ENCODE peak calls at places on chromosomes 16 and 17, in seven cellular contexts. One of them, this sample, is unnamed.
A peak's percentile ranks its signal among the peaks of the same experiment; 100 is the strongest.

GRCh38 chr17:39365252-39365651 is 36.2 kb downstream of the FBXL20 start:
- DNase-seq in mesendoderm: no peak
- DNase-seq in CD8-positive, alpha-beta T cell: no peak
- DNase-seq in right lobe of liver: no peak
- DNase-seq in HCT116: no peak
- DNase-seq in right atrium auricular region: no peak
- DNase-seq in PC-9: no peak
- DNase-seq in this sample: no peak

GRCh38 chr16:24610421-24610765 is 71.0 kb downstream of the RBBP6 start:
- DNase-seq in PC-9: peak; percentile 15
- DNase-seq in HCT116: no peak
- DNase-seq in mesendoderm: peak; percentile 45
- DNase-seq in CD8-positive, alpha-beta T cell: no peak
- DNase-seq in right atrium auricular region: no peak
- DNase-seq in right lobe of liver: no peak
- DNase-seq in this sample: no peak

GRCh38 chr16:4309833-4310266 is 6.0 kb upstream of the GLIS2 start:
- DNase-seq in right atrium auricular region: no peak
- DNase-seq in CD8-positive, alpha-beta T cell: peak; percentile 63
- DNase-seq in HCT116: peak; percentile 61
- DNase-seq in mesendoderm: peak; percentile 98
- DNase-seq in right lobe of liver: peak; percentile 61
- DNase-seq in PC-9: peak; percentile 88
- DNase-seq in this sample: peak; percentile 91

GRCh38 chr16:52318259-52319008 is 228.5 kb downstream of the TOX3 start:
- DNase-seq in HCT116: no peak
- DNase-seq in PC-9: no peak
- DNase-seq in right atrium auricular region: no peak
- DNase-seq in right lobe of liver: no peak
- DNase-seq in CD8-positive, alpha-beta T cell: no peak
- DNase-seq in mesendoderm: peak; percentile 48
- DNase-seq in this sample: no peak

GRCh38 chr16:12504312-12504711 is 299.4 kb downstream of the CPPED1 start:
- DNase-seq in PC-9: no peak
- DNase-seq in HCT116: no peak
- DNase-seq in mesendoderm: no peak
- DNase-seq in right atrium auricular region: no peak
- DNase-seq in right lobe of liver: no peak
- DNase-seq in CD8-positive, alpha-beta T cell: no peak
- DNase-seq in this sample: no peak

GRCh38 chr16:70590722-70591438 is 55.5 kb upstream of the IL34 start:
- DNase-seq in HCT116: no peak
- DNase-seq in CD8-positive, alpha-beta T cell: no peak
- DNase-seq in right lobe of liver: no peak
- DNase-seq in PC-9: no peak
- DNase-seq in right atrium auricular region: no peak
- DNase-seq in mesendoderm: no peak
- DNase-seq in this sample: no peak

GRCh38 chr17:17535957-17536356 is 39.8 kb upstream of the RASD1 start:
- DNase-seq in HCT116: no peak
- DNase-seq in right lobe of liver: peak; percentile 89
- DNase-seq in right atrium auricular region: peak; percentile 85
- DNase-seq in PC-9: no peak
- DNase-seq in mesendoderm: no peak
- DNase-seq in CD8-positive, alpha-beta T cell: no peak
- DNase-seq in this sample: no peak

GRCh38 chr17:68709995-68710780 is 109.0 kb upstream of the FAM20A start:
- DNase-seq in PC-9: no peak
- DNase-seq in right atrium auricular region: no peak
- DNase-seq in right lobe of liver: no peak
- DNase-seq in CD8-positive, alpha-beta T cell: no peak
- DNase-seq in mesendoderm: peak; percentile 31
- DNase-seq in HCT116: no peak
- DNase-seq in this sample: no peak

GRCh38 chr17:59830007-59830630 is 62.6 kb downstream of the TUBD1 start:
- DNase-seq in PC-9: no peak
- DNase-seq in right lobe of liver: peak; percentile 58
- DNase-seq in right atrium auricular region: no peak
- DNase-seq in CD8-positive, alpha-beta T cell: no peak
- DNase-seq in HCT116: no peak
- DNase-seq in mesendoderm: no peak
- DNase-seq in this sample: peak; percentile 80

GRCh38 chr17:353213-353837 is 718 bp upstream of the RPH3AL start:
- DNase-seq in HCT116: no peak
- DNase-seq in right atrium auricular region: no peak
- DNase-seq in mesendoderm: no peak
- DNase-seq in right lobe of liver: no peak
- DNase-seq in CD8-positive, alpha-beta T cell: no peak
- DNase-seq in PC-9: no peak
- DNase-seq in this sample: no peak

GRCh38 chr17:65064452-65065019 is 8.0 kb upstream of the GNA13 start:
- DNase-seq in right atrium auricular region: no peak
- DNase-seq in mesendoderm: peak; percentile 95
- DNase-seq in HCT116: no peak
- DNase-seq in CD8-positive, alpha-beta T cell: no peak
- DNase-seq in PC-9: peak; percentile 42
- DNase-seq in right lobe of liver: no peak
- DNase-seq in this sample: peak; percentile 88

GRCh38 chr17:19762515-19762961 is 14.4 kb upstream of the ALDH3A1 start:
- DNase-seq in right atrium auricular region: peak; percentile 73
- DNase-seq in right lobe of liver: peak; percentile 77
- DNase-seq in PC-9: peak; percentile 79
- DNase-seq in mesendoderm: peak; percentile 77
- DNase-seq in HCT116: no peak
- DNase-seq in CD8-positive, alpha-beta T cell: peak; percentile 27
- DNase-seq in this sample: no peak

GRCh38 chr16:50820225-50820624 is 78.3 kb downstream of the CYLD start:
- DNase-seq in HCT116: no peak
- DNase-seq in right lobe of liver: no peak
- DNase-seq in CD8-positive, alpha-beta T cell: no peak
- DNase-seq in mesendoderm: no peak
- DNase-seq in right atrium auricular region: no peak
- DNase-seq in PC-9: no peak
- DNase-seq in this sample: no peak

GRCh38 chr16:77788196-77789084 is at the start of gene VAT1L:
- DNase-seq in HCT116: no peak
- DNase-seq in PC-9: no peak
- DNase-seq in right lobe of liver: peak; percentile 33
- DNase-seq in right atrium auricular region: no peak
- DNase-seq in CD8-positive, alpha-beta T cell: no peak
- DNase-seq in mesendoderm: peak; percentile 71
- DNase-seq in this sample: peak; percentile 57

GRCh38 chr17:81701288-81702071 is 1.7 kb upstream of the MRPL12 start:
- DNase-seq in CD8-positive, alpha-beta T cell: peak; percentile 30
- DNase-seq in right lobe of liver: no peak
- DNase-seq in right atrium auricular region: no peak
- DNase-seq in mesendoderm: no peak
- DNase-seq in PC-9: no peak
- DNase-seq in HCT116: no peak
- DNase-seq in this sample: no peak

GRCh38 chr16:3998793-3999478 is 117.3 kb downstream of the ADCY9 start:
- DNase-seq in HCT116: no peak
- DNase-seq in right lobe of liver: no peak
- DNase-seq in mesendoderm: peak; percentile 41
- DNase-seq in CD8-positive, alpha-beta T cell: no peak
- DNase-seq in right atrium auricular region: peak; percentile 75
- DNase-seq in PC-9: no peak
- DNase-seq in this sample: no peak

GRCh38 chr16:71709231-71709781 is 15.2 kb downstream of the PHLPP2 start:
- DNase-seq in HCT116: no peak
- DNase-seq in PC-9: peak; percentile 31
- DNase-seq in right lobe of liver: no peak
- DNase-seq in right atrium auricular region: no peak
- DNase-seq in mesendoderm: peak; percentile 28
- DNase-seq in CD8-positive, alpha-beta T cell: no peak
- DNase-seq in this sample: no peak

GRCh38 chr17:81733507-81734404 is 21.7 kb downstream of the SLC25A10 start:
- DNase-seq in right atrium auricular region: peak; percentile 68
- DNase-seq in right lobe of liver: peak; percentile 86
- DNase-seq in PC-9: peak; percentile 92
- DNase-seq in HCT116: peak; percentile 62
- DNase-seq in CD8-positive, alpha-beta T cell: no peak
- DNase-seq in mesendoderm: peak; percentile 65
- DNase-seq in this sample: peak; percentile 87

GRCh38 chr16:23729503-23730424 is 16.7 kb upstream of the ERN2 start:
- DNase-seq in right lobe of liver: no peak
- DNase-seq in PC-9: peak; percentile 37
- DNase-seq in right atrium auricular region: no peak
- DNase-seq in HCT116: peak; percentile 31
- DNase-seq in mesendoderm: peak; percentile 79
- DNase-seq in CD8-positive, alpha-beta T cell: no peak
- DNase-seq in this sample: no peak

DNA sequence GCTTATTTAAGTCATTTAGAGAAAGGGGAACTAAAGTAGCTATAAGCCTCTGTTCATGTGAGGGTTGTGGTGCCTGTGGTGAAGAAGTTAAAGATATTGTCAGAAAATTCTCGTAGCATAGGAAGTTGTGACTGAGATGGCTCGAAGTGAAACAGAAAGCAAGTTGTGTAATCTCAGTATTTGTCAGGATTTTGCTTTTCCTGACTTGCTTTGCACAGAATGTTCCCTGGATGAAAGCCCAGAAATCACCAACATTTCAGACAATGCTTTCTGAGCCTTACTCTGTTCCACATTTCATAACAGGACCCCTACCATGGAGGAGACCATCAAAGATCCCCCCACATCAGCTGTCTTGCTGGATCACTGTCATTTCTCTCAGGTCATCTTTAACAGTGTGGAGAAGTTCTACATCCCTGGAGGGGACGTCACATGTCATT is 10.6 kb downstream of the CALCOCO2 start:
- DNase-seq in PC-9: no peak
- DNase-seq in CD8-positive, alpha-beta T cell: peak; percentile 39
- DNase-seq in mesendoderm: no peak
- DNase-seq in HCT116: no peak
- DNase-seq in right lobe of liver: no peak
- DNase-seq in right atrium auricular region: no peak
- DNase-seq in this sample: peak; percentile 38
- H3K4me3 ChIP-seq in PC-9: no peak overlapping the region
- H3K4me3 ChIP-seq in CD8-positive, alpha-beta T cell: peak overlapping the region; percentile 38
- H3K4me3 ChIP-seq in mesendoderm: no peak overlapping the region
- H3K4me3 ChIP-seq in HCT116: no peak overlapping the region
- H3K4me3 ChIP-seq in right lobe of liver: peak overlapping the region; percentile 35
- H3K4me3 ChIP-seq in right atrium auricular region: peak overlapping the region; percentile 10
- H3K4me3 ChIP-seq in this sample: peak overlapping the region; percentile 21

GRCh38 chr16:57013268-57013667 is 23.9 kb downstream of the NLRC5 start:
- DNase-seq in mesendoderm: no peak
- DNase-seq in HCT116: no peak
- DNase-seq in right lobe of liver: no peak
- DNase-seq in CD8-positive, alpha-beta T cell: no peak
- DNase-seq in PC-9: no peak
- DNase-seq in right atrium auricular region: no peak
- DNase-seq in this sample: no peak
- H3K27ac ChIP-seq in mesendoderm: no peak overlapping the region
- H3K27ac ChIP-seq in HCT116: peak overlapping the region; percentile 15
- H3K27ac ChIP-seq in right lobe of liver: peak overlapping the region; percentile 69
- H3K27ac ChIP-seq in CD8-positive, alpha-beta T cell: no peak overlapping the region
- H3K27ac ChIP-seq in PC-9: peak overlapping the region; percentile 57
- H3K27ac ChIP-seq in right atrium auricular region: no peak overlapping the region
- H3K27ac ChIP-seq in this sample: peak overlapping the region; percentile 85

DNA sequence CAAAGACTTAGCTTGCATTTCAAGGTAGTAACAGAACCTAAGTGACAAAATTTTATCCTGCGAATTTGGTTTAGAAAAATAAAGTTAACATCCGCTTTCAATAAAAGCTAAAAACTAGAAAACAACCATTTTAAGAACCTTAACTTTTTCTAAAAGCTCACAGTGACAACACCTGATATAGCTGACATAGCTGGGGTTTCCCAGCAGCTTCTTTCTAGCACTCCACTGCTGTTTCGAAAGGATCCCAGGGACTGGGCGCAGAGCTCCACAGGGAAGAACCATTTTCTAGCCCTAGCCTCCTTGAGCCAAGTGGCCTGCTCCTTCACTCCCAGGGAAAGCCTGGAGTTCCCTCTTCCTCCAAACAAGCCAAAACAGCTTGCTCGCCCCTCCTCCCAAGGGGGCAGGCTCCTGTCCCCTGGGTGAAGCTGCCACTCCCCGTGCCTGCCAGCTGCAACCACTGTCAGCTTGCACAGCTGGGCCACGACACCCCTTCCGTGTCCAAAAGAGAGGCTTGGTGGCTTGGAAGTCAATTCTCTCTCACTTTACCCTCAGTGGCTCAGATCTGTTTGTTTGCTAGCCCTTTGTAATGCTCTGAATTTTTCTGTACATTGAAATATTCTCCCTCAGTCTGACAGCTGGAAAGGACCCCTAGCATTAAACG is 59.8 kb downstream of the CYTH1 start:
- DNase-seq in PC-9: no peak
- DNase-seq in right atrium auricular region: no peak
- DNase-seq in HCT116: no peak
- DNase-seq in right lobe of liver: no peak
- DNase-seq in mesendoderm: no peak
- DNase-seq in CD8-positive, alpha-beta T cell: no peak
- DNase-seq in this sample: no peak
- H3K4me1 ChIP-seq in PC-9: no peaks in the 10 kb centered on the region
- H3K4me1 ChIP-seq in right atrium auricular region: no peaks in the 10 kb centered on the region
- H3K4me1 ChIP-seq in HCT116: peaks cover 18% of the 10 kb centered on the region
- H3K4me1 ChIP-seq in right lobe of liver: peaks cover 74% of the 10 kb centered on the region
- H3K4me1 ChIP-seq in mesendoderm: peaks cover 21% of the 10 kb centered on the region
- H3K4me1 ChIP-seq in CD8-positive, alpha-beta T cell: peaks cover 97% of the 10 kb centered on the region
- H3K4me1 ChIP-seq in this sample: peaks cover 37% of the 10 kb centered on the region

GRCh38 chr16:19991614-19992013 is 82.1 kb downstream of the GPR139 start:
- DNase-seq in right lobe of liver: no peak
- DNase-seq in PC-9: no peak
- DNase-seq in HCT116: no peak
- DNase-seq in mesendoderm: peak; percentile 61
- DNase-seq in CD8-positive, alpha-beta T cell: no peak
- DNase-seq in right atrium auricular region: no peak
- DNase-seq in this sample: no peak

GRCh38 chr16:19994771-19995170 is 78.9 kb downstream of the GPR139 start:
- DNase-seq in mesendoderm: no peak
- DNase-seq in right lobe of liver: no peak
- DNase-seq in right atrium auricular region: no peak
- DNase-seq in CD8-positive, alpha-beta T cell: no peak
- DNase-seq in HCT116: no peak
- DNase-seq in PC-9: no peak
- DNase-seq in this sample: no peak

GRCh38 chr16:20001856-20002707 is 71.6 kb downstream of the GPR139 start:
- DNase-seq in right atrium auricular region: no peak
- DNase-seq in mesendoderm: no peak
- DNase-seq in right lobe of liver: peak; percentile 14
- DNase-seq in HCT116: no peak
- DNase-seq in PC-9: no peak
- DNase-seq in CD8-positive, alpha-beta T cell: no peak
- DNase-seq in this sample: no peak

GRCh38 chr16:19997734-19998133 is 76.0 kb downstream of the GPR139 start:
- DNase-seq in HCT116: no peak
- DNase-seq in right lobe of liver: peak; percentile 15
- DNase-seq in right atrium auricular region: no peak
- DNase-seq in PC-9: no peak
- DNase-seq in CD8-positive, alpha-beta T cell: no peak
- DNase-seq in mesendoderm: no peak
- DNase-seq in this sample: no peak

DNA sequence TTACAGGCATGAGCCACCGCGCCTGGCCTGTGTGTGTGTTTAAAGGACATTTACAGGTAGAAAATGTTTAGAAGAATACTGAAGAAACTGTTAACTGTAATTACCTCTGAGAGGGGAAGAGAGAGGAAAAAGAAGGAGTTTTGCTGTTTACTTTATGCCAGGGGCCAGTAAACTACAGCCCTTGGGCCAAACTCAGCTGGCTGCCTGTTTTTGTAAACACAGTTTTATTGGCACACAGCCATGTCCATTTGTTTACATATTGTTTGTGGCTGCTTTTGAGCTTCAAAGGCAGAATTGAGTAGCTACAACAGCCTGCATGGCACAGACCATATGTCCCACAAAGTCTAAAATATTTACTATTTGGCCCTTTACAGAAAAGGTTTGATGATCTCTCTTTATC is 76.4 kb downstream of the GPR139 start:
- DNase-seq in mesendoderm: no peak
- DNase-seq in CD8-positive, alpha-beta T cell: no peak
- DNase-seq in PC-9: no peak
- DNase-seq in HCT116: no peak
- DNase-seq in right atrium auricular region: no peak
- DNase-seq in right lobe of liver: no peak
- DNase-seq in this sample: no peak
- H3K4me3 ChIP-seq in mesendoderm: no peak overlapping the region
- H3K4me3 ChIP-seq in CD8-positive, alpha-beta T cell: no peak overlapping the region
- H3K4me3 ChIP-seq in PC-9: no peak overlapping the region
- H3K4me3 ChIP-seq in HCT116: no peak overlapping the region
- H3K4me3 ChIP-seq in right atrium auricular region: no peak overlapping the region
- H3K4me3 ChIP-seq in right lobe of liver: no peak overlapping the region
- H3K4me3 ChIP-seq in this sample: no peak overlapping the region